ENCODE peak calls at places on chromosomes 13 and 19, in four cellular contexts. G is suprapubic skin, N is sigmoid colon, V is fibroblast of lung. U is an unnamed sample.
A peak's percentile ranks its signal among the peaks of the same experiment; 100 is the strongest.

GRCh38 chr13:69547780-69548179 is 559.8 kb upstream of the ATXN8OS start:
- DNase-seq in G (no peak), N (no peak), V (no peak), U (no peak)

GRCh38 chr19:38079926-38080380 is 144.1 kb downstream of the DPF1 start:
- DNase-seq in G (no peak), N (no peak), V (peak; percentile 75), U (no peak)

GRCh38 chr13:36965767-36966166 is 33.4 kb downstream of the ALG5 start:
- DNase-seq in G (no peak), N (no peak), V (peak; percentile 46), U (no peak)

GRCh38 chr19:40303765-40304164 is 18.6 kb upstream of the AKT2 start:
- DNase-seq in G (no peak), N (no peak), V (no peak), U (no peak)

GRCh38 chr13:96020155-96020575 is 33.0 kb downstream of the UGGT2 start:
- DNase-seq in G (no peak), N (no peak), V (peak; percentile 80), U (peak; percentile 42)

GRCh38 chr19:34960940-34961679 is 2.9 kb downstream of the ZNF792 start:
- DNase-seq in G (no peak), N (no peak), V (no peak), U (no peak)

GRCh38 chr19:5691205-5691929 is 1.3 kb downstream of the RPL36 start:
- DNase-seq in G (peak; percentile 86), N (peak; percentile 89), V (peak; percentile 73), U (no peak)

GRCh38 chr19:38715540-38715939 is 28.7 kb downstream of the CAPN12 start:
- DNase-seq in G (no peak), N (no peak), V (no peak), U (no peak)

GRCh38 chr13:97364827-97365226 is 69.1 kb upstream of the RAP2A start:
- DNase-seq in G (no peak), N (no peak), V (no peak), U (no peak)

GRCh38 chr13:85347251-85347650 is 452.0 kb downstream of the SLITRK6 start:
- DNase-seq in G (no peak), N (no peak), V (peak; percentile 43), U (no peak)

GRCh38 chr13:30551194-30551593 is 66.5 kb upstream of the USPL1 start:
- DNase-seq in G (no peak), N (no peak), V (peak; percentile 47), U (no peak)

GRCh38 chr13:89097994-89098393 is 1426.8 kb downstream of the SLITRK5 start:
- DNase-seq in G (no peak), N (no peak), V (no peak), U (no peak)

GRCh38 chr13:95644611-95645052 is at the start of gene DZIP1:
- DNase-seq in G (peak; percentile 84), N (peak; percentile 94), V (peak; percentile 87), U (peak; percentile 47)

GRCh38 chr19:11539495-11540365 is 1.1 kb downstream of the CNN1 start:
- DNase-seq in G (no peak), N (peak; percentile 91), V (peak; percentile 22), U (no peak)

GRCh38 chr13:21326155-21327030 is 132.7 kb downstream of the ZDHHC20 start:
- DNase-seq in G (no peak), N (peak; percentile 72), V (peak; percentile 24), U (no peak)

GRCh38 chr19:6402834-6403608 is 10.1 kb upstream of the GTF2F1 start:
- DNase-seq in G (no peak), N (peak; percentile 63), V (peak; percentile 64), U (no peak)

GRCh38 chr13:24612726-24613125 is 67.5 kb upstream of the ATP12A start:
- DNase-seq in G (no peak), N (no peak), V (no peak), U (no peak)

GRCh38 chr19:36032251-36033104 is at the start of gene CLIP3:
- DNase-seq in G (no peak), N (peak; percentile 92), V (peak; percentile 63), U (no peak)

GRCh38 chr13:28531195-28531955 is 36.4 kb upstream of the FLT1 start:
- DNase-seq in G (no peak), N (no peak), V (peak; percentile 17), U (no peak)

GRCh38 chr13:40031031-40031430 is 375.6 kb downstream of the COG6 start:
- DNase-seq in G (no peak), N (no peak), V (peak; percentile 39), U (no peak)

GRCh38 chr19:38666662-38667448 is 19.4 kb downstream of the ACTN4 start:
- DNase-seq in G (no peak), N (no peak), V (peak; percentile 74), U (no peak)

GRCh38 chr13:95087746-95088305 is 213.4 kb downstream of the ABCC4 start:
- DNase-seq in G (no peak), N (no peak), V (peak; percentile 37), U (no peak)

GRCh38 chr19:31307270-31307669 is 42.0 kb downstream of the TSHZ3 start:
- DNase-seq in G (peak; percentile 55), N (peak; percentile 26), V (no peak), U (no peak)

GRCh38 chr13:106471957-106472543 is 63.4 kb downstream of the EFNB2 start:
- DNase-seq in G (no peak), N (peak; percentile 78), V (peak; percentile 77), U (no peak)

GRCh38 chr13:99659234-99659633 is 158.0 kb downstream of the TM9SF2 start:
- DNase-seq in G (no peak), N (no peak), V (no peak), U (no peak)

GRCh38 chr19:7806876-7807275 is 23.1 kb upstream of the EVI5L start:
- DNase-seq in G (no peak), N (no peak), V (no peak), U (no peak)

GRCh38 chr19:4291200-4291732 is 10.9 kb downstream of the TMIGD2 start:
- DNase-seq in G (no peak), N (no peak), V (no peak), U (no peak)

GRCh38 chr13:30585748-30586262 is 31.9 kb upstream of the USPL1 start:
- DNase-seq in G (no peak), N (no peak), V (peak; percentile 54), U (no peak)

DNA sequence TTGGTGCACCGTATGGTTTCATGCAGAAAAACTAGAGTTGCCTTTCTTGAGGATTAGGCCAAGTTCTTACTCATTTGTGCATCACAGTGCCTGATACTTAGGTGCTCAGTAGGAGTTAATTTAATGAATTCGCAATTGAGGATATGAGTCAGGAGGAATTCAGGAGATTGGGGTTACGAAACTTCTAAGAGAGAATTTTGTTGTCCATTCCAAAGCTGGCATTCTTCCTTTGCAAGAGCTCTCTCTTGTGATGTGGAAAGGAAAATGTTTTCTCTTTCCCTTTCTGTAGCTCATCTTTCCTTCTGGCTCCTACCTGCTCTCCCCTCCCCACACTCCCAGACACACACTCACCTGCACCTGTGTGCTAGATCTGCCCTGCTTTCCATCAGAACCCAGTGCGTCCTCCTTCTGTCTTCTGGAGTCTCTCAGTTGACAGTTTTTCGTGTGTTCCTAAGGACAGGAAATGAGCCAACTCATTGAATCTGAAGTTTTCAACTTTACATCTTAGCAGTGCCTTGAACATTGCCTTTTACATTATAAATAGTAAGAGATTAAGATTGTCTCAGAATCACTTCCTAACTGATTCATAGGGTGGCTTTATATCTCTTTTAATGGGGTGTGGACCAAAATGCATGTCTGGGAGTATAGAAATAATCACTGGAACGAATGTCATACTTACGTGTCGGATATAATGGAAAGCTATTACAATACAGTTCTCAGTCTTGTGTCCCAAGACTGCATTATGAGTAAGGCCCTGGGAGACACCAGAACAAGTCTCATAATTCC is 19.7 kb upstream of the ERCC5 start:
- DNase-seq in G (no peak), N (no peak), V (peak; percentile 90), U (no peak)
- H3K4me1 ChIP-seq in G (no peaks in the 10 kb centered on the region), N (no peaks in the 10 kb centered on the region), V (peaks cover 8% of the 10 kb centered on the region), U (no peaks in the 10 kb centered on the region)

GRCh38 chr19:1907563-1908363 is 2.6 kb downstream of the ADAT3 start:
- DNase-seq in G (no peak), N (no peak), V (no peak), U (no peak)
- H3K4me3 ChIP-seq in G (peak overlapping the region; percentile 36), N (no peak overlapping the region), V (no peak overlapping the region), U (no peak overlapping the region)

DNA sequence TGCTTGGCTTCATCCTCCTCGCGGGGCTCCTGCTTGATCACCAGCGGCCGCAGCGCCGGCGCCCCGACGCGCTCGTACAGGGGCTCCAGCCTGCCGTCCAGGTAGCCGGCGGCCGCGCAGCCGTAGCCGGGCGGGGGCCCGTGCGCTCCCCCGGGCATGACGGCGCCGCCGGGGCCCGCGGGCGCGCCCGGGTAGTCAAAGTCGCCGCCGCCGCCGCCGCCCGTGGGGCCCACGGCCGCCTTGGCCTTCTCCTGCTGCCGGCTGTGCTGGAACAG is 497 bp downstream of the CEBPA start:
- DNase-seq in G (no peak), N (no peak), V (no peak), U (no peak)
- H3K4me1 ChIP-seq in G (peaks cover 59% of the 10 kb centered on the region), N (peaks cover 50% of the 10 kb centered on the region), V (no peaks in the 10 kb centered on the region), U (peaks cover 4% of the 10 kb centered on the region)

GRCh38 chr13:73958657-73959397 is 175.4 kb downstream of the KLF12 start:
- DNase-seq in G (no peak), N (no peak), V (no peak), U (no peak)

GRCh38 chr13:73957889-73958288 is 176.3 kb downstream of the KLF12 start:
- DNase-seq in G (no peak), N (no peak), V (no peak), U (no peak)

GRCh38 chr13:73960474-73960873 is 173.7 kb downstream of the KLF12 start:
- DNase-seq in G (no peak), N (no peak), V (no peak), U (no peak)

GRCh38 chr13:73962284-73962683 is 171.9 kb downstream of the KLF12 start:
- DNase-seq in G (no peak), N (no peak), V (no peak), U (no peak)

GRCh38 chr13:73961181-73961580 is 173.0 kb downstream of the KLF12 start:
- DNase-seq in G (no peak), N (no peak), V (no peak), U (no peak)
- H3K4me3 ChIP-seq in G (no peak overlapping the region), N (no peak overlapping the region), V (no peak overlapping the region), U (no peak overlapping the region)

DNA sequence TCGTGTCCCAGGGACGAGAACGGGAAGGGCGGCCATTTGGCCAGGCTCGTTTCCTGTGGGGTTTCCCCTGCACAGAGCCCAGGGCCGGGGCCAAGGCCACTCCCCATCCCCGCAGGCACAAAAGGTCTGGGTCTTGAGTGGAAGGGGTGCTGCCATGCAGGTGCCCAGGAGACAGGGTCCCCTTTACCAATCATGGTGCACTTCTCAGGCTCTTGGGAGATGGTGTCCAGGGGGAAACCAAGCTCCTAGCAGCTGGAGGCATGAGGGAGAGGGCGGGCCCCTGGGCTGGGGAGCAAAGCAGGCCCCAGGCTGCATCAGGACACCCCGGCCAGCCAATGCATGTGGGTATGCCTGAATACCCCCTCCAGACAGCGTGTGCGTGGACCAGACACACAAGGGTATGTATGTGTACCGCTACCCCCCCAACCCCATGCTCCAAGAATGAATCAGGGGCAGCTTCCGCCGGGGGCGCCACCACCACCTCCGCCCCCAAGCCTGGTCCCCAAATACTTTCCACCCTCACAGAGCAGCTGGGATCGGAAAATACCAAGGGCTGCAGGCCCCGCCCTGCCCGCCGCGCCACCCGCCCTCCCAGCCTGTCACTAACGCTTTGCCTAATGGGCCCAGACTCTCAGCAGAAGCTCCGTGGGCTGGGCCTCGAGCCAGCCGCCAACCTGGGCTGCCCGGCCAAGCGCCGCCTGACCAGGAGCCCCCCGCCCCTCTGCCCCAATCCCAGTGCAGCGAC is 37.6 kb upstream of the NANOS3 start:
- DNase-seq in G (peak; percentile 96), N (peak; percentile 95), V (peak; percentile 72), U (peak; percentile 75)
- H3K4me1 ChIP-seq in G (peaks cover 75% of the 10 kb centered on the region), N (peaks cover 87% of the 10 kb centered on the region), V (peaks cover 34% of the 10 kb centered on the region), U (peaks cover 69% of the 10 kb centered on the region)

GRCh38 chr19:16896913-16897571 is 8.2 kb downstream of the F2RL3 start:
- DNase-seq in G (peak; percentile 97), N (peak; percentile 95), V (peak; percentile 96), U (peak; percentile 97)
- H3K4me3 ChIP-seq in G (peak overlapping the region; percentile 70), N (peak overlapping the region; percentile 40), V (peak overlapping the region; percentile 42), U (peak overlapping the region; percentile 68)